ENCODE peak calls at places on chromosome 11, in seven cellular contexts. Y is stimulated activated CD8-positive, alpha-beta memory T cell treated with anti-CD3 and anti-CD28 coated beads, Interleukin-12 subunit alpha, Interleukin-12 subunit beta, amount 100 ng/mL, for 4 hours; G is EL; K is NCI-H510A treated with DMSO at 0.1 percent for 48 hours; A is astrocyte of the spinal cord; H is kidney; X is NCI-H460. L is an unnamed sample.

GRCh38 chr11:96132437-96132836 is 208.5 kb upstream of the MTMR2 start:
- DNase-seq in Y (no peak), G (no peak), K (no peak), A (no peak), H (no peak), X (no peak), L (no peak)

GRCh38 chr11:65540290-65541092 is 15.6 kb downstream of the SCYL1 start:
- DNase-seq in Y (peak), G (peak), K (no peak), A (peak), H (peak), X (peak), L (peak)

GRCh38 chr11:91257593-91258170 is 966.9 kb upstream of the FAT3 start:
- DNase-seq in Y (no peak), G (no peak), K (no peak), A (peak), H (no peak), X (no peak), L (no peak)

GRCh38 chr11:19196458-19196857 is 5.3 kb downstream of the CSRP3 start:
- DNase-seq in Y (no peak), G (no peak), K (no peak), A (no peak), H (no peak), X (no peak), L (no peak)

GRCh38 chr11:93784935-93785360 is 866 bp downstream of the MED17 start:
- DNase-seq in Y (no peak), G (peak), K (peak), A (no peak), H (no peak), X (no peak), L (peak)

GRCh38 chr11:26953770-26954392 is 40.0 kb upstream of the FIBIN start:
- DNase-seq in Y (no peak), G (peak), K (no peak), A (peak), H (no peak), X (no peak), L (no peak)

GRCh38 chr11:12674936-12675696 is 895 bp downstream of the TEAD1 start:
- DNase-seq in Y (no peak), G (peak), K (peak), A (peak), H (peak), X (no peak), L (peak)

GRCh38 chr11:116059909-116060308 is 555.7 kb upstream of the CADM1 start:
- DNase-seq in Y (no peak), G (no peak), K (peak), A (no peak), H (no peak), X (no peak), L (no peak)

GRCh38 chr11:102283088-102283487 is 34.2 kb upstream of the BIRC3 start:
- DNase-seq in Y (no peak), G (no peak), K (no peak), A (no peak), H (no peak), X (no peak), L (no peak)

GRCh38 chr11:46047520-46047919 is 73.7 kb downstream of the PHF21A start:
- DNase-seq in Y (no peak), G (no peak), K (no peak), A (no peak), H (no peak), X (no peak), L (no peak)

GRCh38 chr11:78798567-78799170 is 224.0 kb upstream of the NARS2 start:
- DNase-seq in Y (no peak), G (peak), K (peak), A (peak), H (peak), X (no peak), L (peak)

GRCh38 chr11:116960916-116961315 is 123.5 kb upstream of the APOA1 start:
- DNase-seq in Y (no peak), G (peak), K (no peak), A (peak), H (no peak), X (no peak), L (no peak)

L was measured in NCI-H345.